ENCODE peak calls at places on chromosomes 11 and 22, in ten cellular contexts. One of them, this sample, is unnamed.

GRCh38 chr22:42313804-42314581 is 43.5 kb upstream of the TCF20 start:
- DNase-seq in mucosa of descending colon: peak
- DNase-seq in substantia nigra: no peak
- DNase-seq in cardiac fibroblast: peak
- DNase-seq in lung microvascular endothelial cell: peak
- DNase-seq in HAP-1: no peak
- DNase-seq in ureter: no peak
- DNase-seq in mesenchymal stem cell: peak
- DNase-seq in activated CD4-positive, alpha-beta T cell treated with anti-CD3 and anti-CD28 coated beads for 24 hours: no peak
- DNase-seq in AG20443: no peak
- DNase-seq in this sample: peak

GRCh38 chr22:27554841-27555456 is 246.6 kb downstream of the MN1 start:
- DNase-seq in mucosa of descending colon: no peak
- DNase-seq in substantia nigra: no peak
- DNase-seq in cardiac fibroblast: no peak
- DNase-seq in lung microvascular endothelial cell: no peak
- DNase-seq in HAP-1: no peak
- DNase-seq in ureter: no peak
- DNase-seq in mesenchymal stem cell: no peak
- DNase-seq in activated CD4-positive, alpha-beta T cell treated with anti-CD3 and anti-CD28 coated beads for 24 hours: no peak
- DNase-seq in AG20443: no peak
- DNase-seq in this sample: no peak

GRCh38 chr11:95563859-95564258 is 225.7 kb downstream of the FAM76B start:
- DNase-seq in mucosa of descending colon: no peak
- DNase-seq in substantia nigra: no peak
- DNase-seq in cardiac fibroblast: peak
- DNase-seq in lung microvascular endothelial cell: no peak
- DNase-seq in HAP-1: no peak
- DNase-seq in ureter: no peak
- DNase-seq in mesenchymal stem cell: no peak
- DNase-seq in activated CD4-positive, alpha-beta T cell treated with anti-CD3 and anti-CD28 coated beads for 24 hours: no peak
- DNase-seq in AG20443: no peak
- DNase-seq in this sample: no peak

GRCh38 chr11:69922596-69923111 is 103.4 kb upstream of the FGF3 start:
- DNase-seq in mucosa of descending colon: peak
- DNase-seq in substantia nigra: no peak
- DNase-seq in cardiac fibroblast: no peak
- DNase-seq in lung microvascular endothelial cell: no peak
- DNase-seq in HAP-1: no peak
- DNase-seq in ureter: no peak
- DNase-seq in mesenchymal stem cell: no peak
- DNase-seq in activated CD4-positive, alpha-beta T cell treated with anti-CD3 and anti-CD28 coated beads for 24 hours: no peak
- DNase-seq in AG20443: no peak
- DNase-seq in this sample: no peak

GRCh38 chr11:44592125-44592643 is 26.7 kb downstream of the CD82 start:
- DNase-seq in mucosa of descending colon: no peak
- DNase-seq in substantia nigra: no peak
- DNase-seq in cardiac fibroblast: peak
- DNase-seq in lung microvascular endothelial cell: no peak
- DNase-seq in HAP-1: no peak
- DNase-seq in ureter: no peak
- DNase-seq in mesenchymal stem cell: peak
- DNase-seq in activated CD4-positive, alpha-beta T cell treated with anti-CD3 and anti-CD28 coated beads for 24 hours: no peak
- DNase-seq in AG20443: peak
- DNase-seq in this sample: no peak

GRCh38 chr11:7004482-7004881 is 15.7 kb downstream of the ZNF214 start:
- DNase-seq in mucosa of descending colon: no peak
- DNase-seq in substantia nigra: no peak
- DNase-seq in cardiac fibroblast: peak
- DNase-seq in lung microvascular endothelial cell: no peak
- DNase-seq in HAP-1: no peak
- DNase-seq in ureter: no peak
- DNase-seq in mesenchymal stem cell: peak
- DNase-seq in activated CD4-positive, alpha-beta T cell treated with anti-CD3 and anti-CD28 coated beads for 24 hours: no peak
- DNase-seq in AG20443: peak
- DNase-seq in this sample: peak

GRCh38 chr22:32661296-32661695 is 140.2 kb upstream of the TIMP3 start:
- DNase-seq in mucosa of descending colon: no peak
- DNase-seq in substantia nigra: peak
- DNase-seq in cardiac fibroblast: peak
- DNase-seq in lung microvascular endothelial cell: no peak
- DNase-seq in HAP-1: no peak
- DNase-seq in ureter: no peak
- DNase-seq in mesenchymal stem cell: peak
- DNase-seq in activated CD4-positive, alpha-beta T cell treated with anti-CD3 and anti-CD28 coated beads for 24 hours: no peak
- DNase-seq in AG20443: peak
- DNase-seq in this sample: no peak

GRCh38 chr11:121767433-121767832 is 314.7 kb upstream of the SORL1-AS1 start:
- DNase-seq in mucosa of descending colon: no peak
- DNase-seq in substantia nigra: no peak
- DNase-seq in cardiac fibroblast: no peak
- DNase-seq in lung microvascular endothelial cell: no peak
- DNase-seq in HAP-1: no peak
- DNase-seq in ureter: no peak
- DNase-seq in mesenchymal stem cell: peak
- DNase-seq in activated CD4-positive, alpha-beta T cell treated with anti-CD3 and anti-CD28 coated beads for 24 hours: no peak
- DNase-seq in AG20443: no peak
- DNase-seq in this sample: no peak

GRCh38 chr22:47000888-47001287 is 238.4 kb downstream of the TBC1D22A start:
- DNase-seq in mucosa of descending colon: no peak
- DNase-seq in substantia nigra: no peak
- DNase-seq in cardiac fibroblast: no peak
- DNase-seq in lung microvascular endothelial cell: no peak
- DNase-seq in HAP-1: no peak
- DNase-seq in ureter: no peak
- DNase-seq in mesenchymal stem cell: no peak
- DNase-seq in activated CD4-positive, alpha-beta T cell treated with anti-CD3 and anti-CD28 coated beads for 24 hours: no peak
- DNase-seq in AG20443: peak
- DNase-seq in this sample: no peak

GRCh38 chr22:25167082-25167481 is 32.6 kb upstream of the CRYBB3 start:
- DNase-seq in mucosa of descending colon: no peak
- DNase-seq in substantia nigra: no peak
- DNase-seq in cardiac fibroblast: no peak
- DNase-seq in lung microvascular endothelial cell: no peak
- DNase-seq in HAP-1: no peak
- DNase-seq in ureter: no peak
- DNase-seq in mesenchymal stem cell: no peak
- DNase-seq in activated CD4-positive, alpha-beta T cell treated with anti-CD3 and anti-CD28 coated beads for 24 hours: no peak
- DNase-seq in AG20443: no peak
- DNase-seq in this sample: no peak

GRCh38 chr11:122198291-122198983 is 82.4 kb upstream of the BLID start:
- DNase-seq in mucosa of descending colon: no peak
- DNase-seq in substantia nigra: no peak
- DNase-seq in cardiac fibroblast: peak
- DNase-seq in lung microvascular endothelial cell: peak
- DNase-seq in HAP-1: no peak
- DNase-seq in ureter: no peak
- DNase-seq in mesenchymal stem cell: no peak
- DNase-seq in activated CD4-positive, alpha-beta T cell treated with anti-CD3 and anti-CD28 coated beads for 24 hours: no peak
- DNase-seq in AG20443: no peak
- DNase-seq in this sample: peak

GRCh38 chr11:455566-456147 is 5.6 kb downstream of the PTDSS2 start:
- DNase-seq in mucosa of descending colon: no peak
- DNase-seq in substantia nigra: no peak
- DNase-seq in cardiac fibroblast: no peak
- DNase-seq in lung microvascular endothelial cell: no peak
- DNase-seq in HAP-1: no peak
- DNase-seq in ureter: no peak
- DNase-seq in mesenchymal stem cell: no peak
- DNase-seq in activated CD4-positive, alpha-beta T cell treated with anti-CD3 and anti-CD28 coated beads for 24 hours: no peak
- DNase-seq in AG20443: no peak
- DNase-seq in this sample: no peak

GRCh38 chr11:134921938-134922337 is 509.9 kb upstream of the B3GAT1 start:
- DNase-seq in mucosa of descending colon: no peak
- DNase-seq in substantia nigra: no peak
- DNase-seq in cardiac fibroblast: no peak
- DNase-seq in lung microvascular endothelial cell: no peak
- DNase-seq in HAP-1: no peak
- DNase-seq in ureter: no peak
- DNase-seq in mesenchymal stem cell: no peak
- DNase-seq in activated CD4-positive, alpha-beta T cell treated with anti-CD3 and anti-CD28 coated beads for 24 hours: no peak
- DNase-seq in AG20443: no peak
- DNase-seq in this sample: no peak

GRCh38 chr22:47115518-47115890 is 353.1 kb downstream of the TBC1D22A start:
- DNase-seq in mucosa of descending colon: peak
- DNase-seq in substantia nigra: no peak
- DNase-seq in cardiac fibroblast: no peak
- DNase-seq in lung microvascular endothelial cell: no peak
- DNase-seq in HAP-1: no peak
- DNase-seq in ureter: no peak
- DNase-seq in mesenchymal stem cell: no peak
- DNase-seq in activated CD4-positive, alpha-beta T cell treated with anti-CD3 and anti-CD28 coated beads for 24 hours: no peak
- DNase-seq in AG20443: no peak
- DNase-seq in this sample: no peak

GRCh38 chr11:118212781-118213565 is 11.8 kb downstream of the JAML start:
- DNase-seq in mucosa of descending colon: no peak
- DNase-seq in substantia nigra: no peak
- DNase-seq in cardiac fibroblast: no peak
- DNase-seq in lung microvascular endothelial cell: no peak
- DNase-seq in HAP-1: no peak
- DNase-seq in ureter: no peak
- DNase-seq in mesenchymal stem cell: no peak
- DNase-seq in activated CD4-positive, alpha-beta T cell treated with anti-CD3 and anti-CD28 coated beads for 24 hours: no peak
- DNase-seq in AG20443: no peak
- DNase-seq in this sample: no peak

GRCh38 chr11:11336664-11337063 is 16.4 kb downstream of the CSNK2A3 start:
- DNase-seq in mucosa of descending colon: no peak
- DNase-seq in substantia nigra: no peak
- DNase-seq in cardiac fibroblast: no peak
- DNase-seq in lung microvascular endothelial cell: no peak
- DNase-seq in HAP-1: no peak
- DNase-seq in ureter: no peak
- DNase-seq in mesenchymal stem cell: peak
- DNase-seq in activated CD4-positive, alpha-beta T cell treated with anti-CD3 and anti-CD28 coated beads for 24 hours: no peak
- DNase-seq in AG20443: no peak
- DNase-seq in this sample: no peak

GRCh38 chr11:116857936-116858335 is 20.5 kb upstream of the APOA1 start:
- DNase-seq in mucosa of descending colon: no peak
- DNase-seq in substantia nigra: no peak
- DNase-seq in cardiac fibroblast: no peak
- DNase-seq in lung microvascular endothelial cell: no peak
- DNase-seq in HAP-1: no peak
- DNase-seq in ureter: no peak
- DNase-seq in mesenchymal stem cell: no peak
- DNase-seq in activated CD4-positive, alpha-beta T cell treated with anti-CD3 and anti-CD28 coated beads for 24 hours: no peak
- DNase-seq in AG20443: no peak
- DNase-seq in this sample: no peak

GRCh38 chr11:31955838-31956237 is 135.0 kb upstream of the RCN1 start:
- DNase-seq in mucosa of descending colon: peak
- DNase-seq in substantia nigra: no peak
- DNase-seq in cardiac fibroblast: no peak
- DNase-seq in lung microvascular endothelial cell: no peak
- DNase-seq in HAP-1: no peak
- DNase-seq in ureter: no peak
- DNase-seq in mesenchymal stem cell: no peak
- DNase-seq in activated CD4-positive, alpha-beta T cell treated with anti-CD3 and anti-CD28 coated beads for 24 hours: no peak
- DNase-seq in AG20443: no peak
- DNase-seq in this sample: no peak

GRCh38 chr11:76841923-76842452 is 18.7 kb upstream of the ACER3 start:
- DNase-seq in mucosa of descending colon: no peak
- DNase-seq in substantia nigra: no peak
- DNase-seq in cardiac fibroblast: no peak
- DNase-seq in lung microvascular endothelial cell: no peak
- DNase-seq in HAP-1: no peak
- DNase-seq in ureter: no peak
- DNase-seq in mesenchymal stem cell: no peak
- DNase-seq in activated CD4-positive, alpha-beta T cell treated with anti-CD3 and anti-CD28 coated beads for 24 hours: no peak
- DNase-seq in AG20443: no peak
- DNase-seq in this sample: no peak

GRCh38 chr11:130166457-130166784 is 6.8 kb downstream of the ST14 start:
- DNase-seq in mucosa of descending colon: peak
- DNase-seq in substantia nigra: no peak
- DNase-seq in cardiac fibroblast: peak
- DNase-seq in lung microvascular endothelial cell: peak
- DNase-seq in HAP-1: no peak
- DNase-seq in ureter: peak
- DNase-seq in mesenchymal stem cell: peak
- DNase-seq in activated CD4-positive, alpha-beta T cell treated with anti-CD3 and anti-CD28 coated beads for 24 hours: no peak
- DNase-seq in AG20443: peak
- DNase-seq in this sample: peak

GRCh38 chr22:21611210-21611977 is 18.4 kb downstream of the YDJC start:
- DNase-seq in mucosa of descending colon: no peak
- DNase-seq in substantia nigra: no peak
- DNase-seq in cardiac fibroblast: no peak
- DNase-seq in lung microvascular endothelial cell: no peak
- DNase-seq in HAP-1: no peak
- DNase-seq in ureter: no peak
- DNase-seq in mesenchymal stem cell: no peak
- DNase-seq in activated CD4-positive, alpha-beta T cell treated with anti-CD3 and anti-CD28 coated beads for 24 hours: no peak
- DNase-seq in AG20443: no peak
- DNase-seq in this sample: no peak

GRCh38 chr22:41762980-41763779 is 37.3 kb upstream of the CCDC134 start:
- DNase-seq in mucosa of descending colon: peak
- DNase-seq in substantia nigra: no peak
- DNase-seq in cardiac fibroblast: peak
- DNase-seq in lung microvascular endothelial cell: peak
- DNase-seq in HAP-1: peak
- DNase-seq in ureter: peak
- DNase-seq in mesenchymal stem cell: no peak
- DNase-seq in activated CD4-positive, alpha-beta T cell treated with anti-CD3 and anti-CD28 coated beads for 24 hours: no peak
- DNase-seq in AG20443: no peak
- DNase-seq in this sample: peak

This sample was measured in endothelial cell of umbilical vein.